ENCODE peak calls at places on chromosomes 13 and 19, in four cellular contexts. A, D, N and S are unnamed samples.

GRCh38 chr19:3234800-3235199 is 10.3 kb downstream of the CELF5 start:
- DNase-seq in A (no peak), D (no peak), N (peak), S (no peak)

GRCh38 chr13:38348890-38349289 is 761 bp upstream of the UFM1 start:
- DNase-seq in A (peak), D (peak), N (no peak), S (peak)

GRCh38 chr19:4304509-4305252 is at the start of gene FSD1:
- DNase-seq in A (peak), D (peak), N (peak), S (no peak)

GRCh38 chr19:8004723-8005513 is 523 bp downstream of the ELAVL1 start:
- DNase-seq in D (peak), A (peak), N (peak), S (no peak)

GRCh38 chr13:48222358-48223015 is 10.5 kb upstream of the ITM2B start:
- DNase-seq in A (no peak), N (no peak), D (no peak), S (no peak)

GRCh38 chr19:10191347-10191746 is 3.4 kb downstream of the DNMT1 start:
- DNase-seq in A (no peak), D (no peak), N (no peak), S (no peak)

GRCh38 chr19:38949580-38950367 is 19.0 kb downstream of the MRPS12 start:
- DNase-seq in N (peak), A (peak), D (no peak), S (peak)

GRCh38 chr19:3530389-3530788 is 8.6 kb upstream of the TEKTIP1 start:
- DNase-seq in D (no peak), A (no peak), N (no peak), S (no peak)

GRCh38 chr19:40718774-40719391 is 2.0 kb downstream of the ITPKC start:
- DNase-seq in D (no peak), N (peak), A (no peak), S (peak)

GRCh38 chr13:20840590-20840989 is 62.0 kb downstream of the XPO4 start:
- DNase-seq in N (no peak), D (no peak), A (no peak), S (no peak)

GRCh38 chr19:15538774-15539173 is 30.4 kb downstream of the CYP4F22 start:
- DNase-seq in A (no peak), N (no peak), D (peak), S (no peak)

GRCh38 chr19:12801466-12802266 is at the start of the genes PRDX2 and THSD8:
- DNase-seq in N (peak), A (peak), D (no peak), S (peak)

GRCh38 chr13:99433543-99434075 is 67.7 kb upstream of the TM9SF2 start:
- DNase-seq in A (no peak), N (no peak), D (no peak), S (no peak)

GRCh38 chr13:107185889-107186288 is 618.0 kb upstream of the ARGLU1 start:
- DNase-seq in D (no peak), N (no peak), A (no peak), S (no peak)